ENCODE peak calls at places on chromosomes 1 and 21, in four cellular contexts. N is AG04449, A is adrenal gland, S is NCI-H1694. U is an unnamed sample.

GRCh38 chr1:101236546-101237228 is at the start of gene S1PR1:
- DNase-seq in N (no peak), A (peak), S (no peak), U (peak)

GRCh38 chr1:201511925-201512539 is 5.1 kb upstream of the CSRP1 start:
- DNase-seq in N (no peak), A (peak), S (no peak), U (peak)

GRCh38 chr1:53413175-53414001 is 45.8 kb upstream of the DMRTB1 start:
- DNase-seq in N (peak), A (no peak), S (no peak), U (peak)

GRCh38 chr1:89310976-89311375 is 38.3 kb upstream of the GBP5 start:
- DNase-seq in N (no peak), A (no peak), S (no peak), U (no peak)

GRCh38 chr21:33121715-33122475 is 52.0 kb downstream of the OLIG1 start:
- DNase-seq in N (no peak), A (no peak), S (no peak), U (peak)

GRCh38 chr1:58827298-58827697 is 43.5 kb upstream of the JUN start:
- DNase-seq in N (no peak), A (no peak), S (no peak), U (no peak)

GRCh38 chr1:15700510-15700909 is 16.4 kb downstream of the PLEKHM2 start:
- DNase-seq in N (no peak), A (no peak), S (no peak), U (no peak)

GRCh38 chr1:109796484-109797305 is 33.0 kb upstream of the EPS8L3 start:
- DNase-seq in N (no peak), A (no peak), S (no peak), U (no peak)

GRCh38 chr21:38631171-38631570 is 132.9 kb upstream of the ERG start:
- DNase-seq in N (no peak), A (no peak), S (no peak), U (no peak)

GRCh38 chr1:90417139-90417538 is 300.0 kb downstream of the BARHL2 start:
- DNase-seq in N (no peak), A (no peak), S (no peak), U (peak)

GRCh38 chr1:59947047-59947938 is 20.7 kb upstream of the CYP2J2 start:
- DNase-seq in N (peak), A (peak), S (peak), U (peak)

GRCh38 chr1:4267381-4268261 is 367.5 kb upstream of the C1orf174 start:
- DNase-seq in N (no peak), A (no peak), S (no peak), U (no peak)

GRCh38 chr1:204190212-204191211 is 5.8 kb downstream of the KISS1 start:
- DNase-seq in N (no peak), A (no peak), S (no peak), U (no peak)

GRCh38 chr1:33745942-33746341 is 117.9 kb upstream of the HMGB4 start:
- DNase-seq in N (no peak), A (no peak), S (no peak), U (no peak)

GRCh38 chr1:82486969-82487368 is 686.2 kb downstream of the ADGRL2 start:
- DNase-seq in N (no peak), A (no peak), S (no peak), U (no peak)

GRCh38 chr1:99737016-99737415 is 29.4 kb downstream of the FRRS1 start:
- DNase-seq in N (peak), A (peak), S (peak), U (peak)

GRCh38 chr1:23362218-23362713 is 7.4 kb downstream of the ZNF436 start:
- DNase-seq in N (no peak), A (no peak), S (no peak), U (no peak)

GRCh38 chr1:230842801-230843200 is 25.5 kb downstream of the C1orf198 start:
- DNase-seq in N (no peak), A (no peak), S (no peak), U (no peak)

GRCh38 chr1:199472025-199472424 is 555.5 kb upstream of the NR5A2 start:
- DNase-seq in N (no peak), A (no peak), S (no peak), U (no peak)

GRCh38 chr1:113303252-113303651 is 87.1 kb upstream of the MAGI3 start:
- DNase-seq in N (no peak), A (no peak), S (no peak), U (no peak)

GRCh38 chr1:152018537-152018936 is 18.3 kb downstream of the S100A11 start:
- DNase-seq in N (no peak), A (no peak), S (no peak), U (no peak)

GRCh38 chr21:35475768-35476167 is 426.7 kb upstream of the RUNX1 start:
- DNase-seq in N (peak), A (peak), S (no peak), U (peak)

GRCh38 chr1:235022341-235023196 is 106.1 kb downstream of the TOMM20 start:
- DNase-seq in N (no peak), A (peak), S (no peak), U (no peak)